ENCODE peak calls at places on chromosomes 4 and X, in seven cellular contexts. A, W, P, K, G, B and M are unnamed samples.

GRCh38 chrX:41875142-41875541 is 48.2 kb downstream of the CASK start:
- DNase-seq in A (no peak), W (no peak), P (peak), K (no peak), G (no peak), B (no peak), M (no peak)

GRCh38 chr4:119111296-119111695 is 24.3 kb upstream of the MYOZ2 start:
- DNase-seq in A (no peak), W (no peak), P (no peak), K (no peak), G (no peak), B (no peak), M (no peak)

GRCh38 chrX:13000311-13000811 is 25.5 kb downstream of the TMSB4X start:
- DNase-seq in A (peak), W (no peak), P (no peak), K (no peak), G (peak), B (no peak), M (no peak)

GRCh38 chr4:87076690-87077358 is 142.0 kb downstream of the AFF1 start:
- DNase-seq in A (no peak), W (no peak), P (no peak), K (no peak), G (no peak), B (no peak), M (no peak)

GRCh38 chrX:145552643-145553042 is 265.0 kb upstream of the SLITRK2 start:
- DNase-seq in A (no peak), W (no peak), P (no peak), K (no peak), G (no peak), B (no peak), M (no peak)

GRCh38 chr4:28259951-28260350 is 1399.3 kb downstream of the STIM2 start:
- DNase-seq in A (no peak), W (no peak), P (no peak), K (no peak), G (no peak), B (no peak), M (no peak)

GRCh38 chr4:165379662-165380061 is 854 bp downstream of the CPE start:
- DNase-seq in A (peak), W (no peak), P (peak), K (peak), G (no peak), B (no peak), M (no peak)

GRCh38 chr4:132593717-132594400 is 555.2 kb upstream of the PCDH10 start:
- DNase-seq in A (no peak), W (no peak), P (no peak), K (no peak), G (no peak), B (no peak), M (no peak)

GRCh38 chr4:151540728-151541437 is 131.9 kb downstream of the FHIP1A start:
- DNase-seq in A (no peak), W (peak), P (peak), K (peak), G (no peak), B (no peak), M (no peak)

GRCh38 chrX:45591650-45592049 is 391.0 kb upstream of the DIPK2B start:
- DNase-seq in A (no peak), W (no peak), P (no peak), K (no peak), G (no peak), B (no peak), M (no peak)

GRCh38 chrX:45598841-45599240 is 398.2 kb upstream of the DIPK2B start:
- DNase-seq in A (no peak), W (peak), P (peak), K (peak), G (no peak), B (no peak), M (no peak)

GRCh38 chrX:45592067-45592466 is 391.4 kb upstream of the DIPK2B start:
- DNase-seq in A (no peak), W (no peak), P (peak), K (peak), G (no peak), B (no peak), M (no peak)

GRCh38 chrX:45601052-45601451 is 400.4 kb upstream of the DIPK2B start:
- DNase-seq in A (no peak), W (no peak), P (no peak), K (no peak), G (no peak), B (no peak), M (no peak)

DNA sequence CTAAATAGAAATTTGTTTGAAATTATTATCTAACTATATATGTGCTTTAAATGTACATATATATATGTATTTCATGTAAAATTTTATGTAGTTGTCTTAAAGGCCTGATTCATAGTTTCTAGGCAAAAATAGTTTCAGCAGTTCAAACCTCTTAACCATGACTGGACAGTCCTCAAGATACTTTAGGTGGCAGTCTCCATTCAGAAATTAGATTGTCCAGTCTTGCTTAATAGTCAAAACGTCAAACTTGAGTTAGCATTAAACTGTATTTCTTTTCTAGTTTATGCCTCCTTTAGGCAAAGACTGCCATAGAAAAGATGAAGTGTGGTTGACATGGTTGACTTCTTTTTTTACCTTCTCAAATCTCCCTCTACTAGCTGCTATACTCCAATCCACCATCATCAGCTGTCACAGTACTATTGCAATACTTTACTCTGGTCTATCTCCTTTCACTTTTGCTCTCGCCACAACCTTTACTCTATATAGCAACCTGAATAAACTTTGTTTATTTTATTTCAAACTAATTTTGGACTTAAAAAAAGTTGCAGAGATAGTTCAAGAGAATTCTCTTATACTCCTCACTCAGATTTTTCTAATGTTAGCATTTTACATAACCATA is 395.6 kb upstream of the DIPK2B start:
- DNase-seq in A (no peak), W (no peak), P (peak), K (peak), G (no peak), B (no peak), M (no peak)
- TF ChIP-seq CTCF in A (no peak), W (no peak), P (no peak), K (peak), G (no peak), B (no peak), M (no peak)

DNA sequence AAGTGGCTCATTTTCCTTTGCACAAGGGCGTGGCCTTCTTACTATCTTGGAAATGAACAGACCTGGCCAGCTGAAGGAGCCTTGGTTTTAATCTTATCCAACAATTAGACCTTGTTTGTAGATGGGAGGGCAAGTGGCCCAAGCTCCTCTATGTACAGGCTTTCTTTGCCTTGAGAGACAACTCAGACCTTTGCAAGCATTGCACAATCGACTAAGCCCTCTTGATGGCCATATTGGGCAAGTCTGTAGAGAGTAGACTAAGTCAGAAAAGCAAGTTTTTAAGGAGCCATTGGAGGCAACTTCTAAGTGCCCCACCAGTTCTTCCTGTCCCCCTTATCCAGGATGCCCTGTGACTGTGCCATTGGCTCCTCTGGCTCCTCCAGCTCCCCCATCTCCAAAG is 7.0 kb upstream of the NAF1 start:
- DNase-seq in A (no peak), W (no peak), P (no peak), K (no peak), G (no peak), B (no peak), M (no peak)
- TF ChIP-seq CTCF in A (no peak), W (no peak), P (no peak), K (no peak), G (no peak), B (no peak), M (no peak)

GRCh38 chr4:46387956-46388355 is 2.0 kb downstream of the GABRA2 start:
- DNase-seq in A (no peak), W (no peak), P (no peak), K (no peak), G (no peak), B (no peak), M (no peak)
- TF ChIP-seq CTCF in A (no peak), W (no peak), P (no peak), K (no peak), G (no peak), B (peak), M (no peak)

GRCh38 chrX:19879742-19880378 is 7.5 kb downstream of the SH3KBP1 start:
- DNase-seq in A (no peak), W (no peak), P (no peak), K (no peak), G (peak), B (no peak), M (no peak)
- TF ChIP-seq CTCF in A (no peak), W (no peak), P (no peak), K (no peak), G (peak), B (no peak), M (peak)

GRCh38 chr4:108830509-108831244 is 67.8 kb upstream of the ETNPPL start:
- DNase-seq in A (no peak), W (no peak), P (peak), K (no peak), G (peak), B (no peak), M (no peak)

GRCh38 chr4:108834167-108834566 is 71.3 kb upstream of the ETNPPL start:
- DNase-seq in A (no peak), W (peak), P (peak), K (peak), G (no peak), B (no peak), M (no peak)

GRCh38 chr4:108833041-108833440 is 70.2 kb upstream of the ETNPPL start:
- DNase-seq in A (no peak), W (no peak), P (peak), K (no peak), G (no peak), B (no peak), M (no peak)

GRCh38 chr4:108838451-108838850 is 75.6 kb upstream of the ETNPPL start:
- DNase-seq in A (no peak), W (no peak), P (no peak), K (no peak), G (no peak), B (no peak), M (no peak)

GRCh38 chr4:108834787-108835384 is 72.0 kb upstream of the ETNPPL start:
- DNase-seq in A (no peak), W (no peak), P (peak), K (peak), G (no peak), B (no peak), M (peak)
- TF ChIP-seq CTCF in A (peak), W (peak), P (peak), K (peak), G (peak), B (peak), M (peak)

GRCh38 chrX:45472968-45473367 is 272.3 kb upstream of the DIPK2B start:
- DNase-seq in A (no peak), W (peak), P (peak), K (peak), G (no peak), B (no peak), M (no peak)
- TF ChIP-seq CTCF in A (no peak), W (no peak), P (no peak), K (no peak), G (no peak), B (no peak), M (no peak)

GRCh38 chrX:24099394-24099793 is 44.6 kb downstream of the EIF2S3 start:
- DNase-seq in A (no peak), W (no peak), P (no peak), K (no peak), G (peak), B (no peak), M (no peak)

GRCh38 chrX:24097741-24098140 is 43.0 kb downstream of the EIF2S3 start:
- DNase-seq in A (no peak), W (no peak), P (no peak), K (peak), G (no peak), B (no peak), M (no peak)

GRCh38 chrX:24090300-24091200 is 35.8 kb downstream of the EIF2S3 start:
- DNase-seq in A (no peak), W (no peak), P (no peak), K (no peak), G (no peak), B (no peak), M (no peak)

GRCh38 chrX:24098932-24099331 is 44.2 kb downstream of the EIF2S3 start:
- DNase-seq in A (no peak), W (no peak), P (no peak), K (no peak), G (no peak), B (no peak), M (no peak)

DNA sequence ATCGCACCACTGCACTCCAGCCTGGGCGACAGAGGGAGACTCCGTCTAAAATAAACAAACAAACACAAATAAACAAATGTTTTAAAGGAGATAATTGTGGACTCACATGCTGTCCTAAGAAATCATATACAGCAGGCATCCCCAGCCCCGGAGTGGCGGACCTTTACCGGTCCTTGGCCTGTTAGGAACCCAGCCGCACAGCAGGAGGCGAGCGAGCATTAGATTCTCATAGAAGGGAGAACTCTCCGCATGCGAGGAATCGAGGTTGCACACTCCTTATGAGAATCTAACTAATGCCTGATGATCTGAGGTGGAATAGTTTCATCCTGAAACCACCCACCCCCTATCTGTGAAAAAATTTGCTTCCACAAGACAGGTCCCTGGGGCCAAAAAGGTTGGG is 39.0 kb downstream of the EIF2S3 start:
- DNase-seq in A (no peak), W (no peak), P (no peak), K (no peak), G (no peak), B (no peak), M (no peak)
- TF ChIP-seq CTCF in A (no peak), W (no peak), P (no peak), K (no peak), G (no peak), B (no peak), M (no peak)

GRCh38 chr4:135418353-135418752 is 1216.8 kb upstream of the PABPC4L start:
- DNase-seq in A (no peak), W (no peak), P (peak), K (peak), G (peak), B (no peak), M (peak)
- TF ChIP-seq CTCF in A (no peak), W (peak), P (peak), K (peak), G (peak), B (peak), M (peak)